ENCODE peak calls at places on chromosomes 3 and 15, in seven cellular contexts. G is NCI-H146; T is RWPE1; D is endothelial cell; Z is ovary; J is activated CD8-positive, alpha-beta memory T cell treated with anti-CD3 and anti-CD28 coated beads, Interleukin-2, amount 10 ng/mL, durations not matched to agents 7 days and 5 days; S is G401. M is an unnamed sample.

GRCh38 chr3:138114431-138114918 is 933 bp downstream of the DZIP1L start:
- DNase-seq in D (peak), T (no peak), G (peak), J (no peak), S (peak), Z (peak), M (no peak)

GRCh38 chr3:194574639-194575483 is 58.4 kb downstream of the TMEM44 start:
- DNase-seq in Z (no peak), G (no peak), J (no peak), D (no peak), T (peak), S (no peak), M (no peak)

GRCh38 chr3:51706788-51707731 is at the start of gene GRM2:
- DNase-seq in T (peak), Z (peak), G (peak), D (peak), J (no peak), S (peak), M (peak)

GRCh38 chr3:124429129-124429815 is 301.0 kb upstream of the UMPS start:
- DNase-seq in T (peak), Z (no peak), S (peak), G (peak), D (no peak), J (no peak), M (no peak)

GRCh38 chr3:61736506-61736905 is 175.1 kb downstream of the PTPRG start:
- DNase-seq in G (no peak), S (no peak), T (peak), J (no peak), Z (no peak), D (no peak), M (no peak)

GRCh38 chr15:89664441-89664840 is 9.2 kb upstream of the KIF7 start:
- DNase-seq in S (no peak), D (no peak), G (peak), Z (no peak), J (no peak), T (no peak), M (no peak)

GRCh38 chr15:39127151-39127815 is 453.6 kb upstream of the THBS1 start:
- DNase-seq in T (peak), S (no peak), G (no peak), Z (no peak), J (no peak), D (no peak), M (no peak)

GRCh38 chr3:160200328-160200727 is 24.9 kb upstream of the C3orf80 start:
- DNase-seq in T (no peak), S (no peak), J (no peak), D (no peak), Z (no peak), G (peak), M (no peak)

GRCh38 chr3:185764168-185764988 is 60.5 kb downstream of the IGF2BP2 start:
- DNase-seq in G (no peak), Z (no peak), S (no peak), J (no peak), T (no peak), D (no peak), M (no peak)

GRCh38 chr3:12948891-12949711 is 107.7 kb upstream of the RPL32 start:
- DNase-seq in T (no peak), Z (no peak), D (no peak), S (no peak), G (no peak), J (peak), M (no peak)

GRCh38 chr15:101049856-101050646 is 130.9 kb downstream of the LRRK1 start:
- DNase-seq in G (no peak), S (no peak), T (no peak), D (no peak), J (peak), Z (peak), M (no peak)

GRCh38 chr15:101083336-101084045 is 164.3 kb downstream of the LRRK1 start:
- DNase-seq in J (no peak), Z (no peak), S (no peak), T (no peak), G (no peak), D (no peak), M (no peak)

GRCh38 chr3:99638244-99638948 is at the start of gene COL8A1:
- DNase-seq in T (peak), S (no peak), J (no peak), Z (peak), D (peak), G (no peak), M (no peak)

GRCh38 chr3:10758304-10759037 is 57.6 kb upstream of the SLC6A11 start:
- DNase-seq in S (peak), G (peak), T (peak), D (peak), J (peak), Z (peak), M (peak)

GRCh38 chr3:117407317-117407716 is 697.7 kb downstream of the TUSC7 start:
- DNase-seq in G (peak), D (peak), J (no peak), Z (no peak), S (no peak), T (peak), M (no peak)

GRCh38 chr3:172134352-172134751 is 95.0 kb downstream of the FNDC3B start:
- DNase-seq in D (no peak), J (no peak), G (no peak), Z (no peak), S (no peak), T (no peak), M (no peak)

GRCh38 chr3:38137615-38138346 is 680 bp upstream of the MYD88 start:
- DNase-seq in S (peak), T (no peak), Z (no peak), D (peak), G (peak), J (peak), M (no peak)

GRCh38 chr3:43181202-43181910 is 75.5 kb upstream of the POMGNT2 start:
- DNase-seq in S (no peak), T (peak), Z (no peak), J (peak), D (no peak), G (no peak), M (peak)

GRCh38 chr15:82995938-82996337 is 9.9 kb downstream of the RAMAC start:
- DNase-seq in T (no peak), G (no peak), Z (no peak), S (no peak), J (no peak), D (no peak), M (no peak)

GRCh38 chr15:57694264-57694663 is 12.2 kb upstream of the POLR2M start:
- DNase-seq in J (no peak), S (no peak), Z (no peak), T (no peak), G (no peak), D (no peak), M (no peak)

GRCh38 chr15:74010929-74011540 is 16.5 kb downstream of the PML start:
- DNase-seq in S (no peak), Z (no peak), D (no peak), T (no peak), J (no peak), G (no peak), M (no peak)

GRCh38 chr15:92801412-92801773 is 98.7 kb upstream of the CHD2 start:
- DNase-seq in D (no peak), J (no peak), S (no peak), Z (no peak), T (no peak), G (no peak), M (no peak)

GRCh38 chr3:110062711-110063110 is 725.4 kb upstream of the DPPA4 start:
- DNase-seq in D (no peak), G (no peak), S (no peak), T (no peak), J (no peak), Z (no peak), M (no peak)

GRCh38 chr3:27533718-27534578 is 49.8 kb upstream of the SLC4A7 start:
- DNase-seq in S (peak), Z (no peak), J (peak), T (peak), G (peak), D (peak), M (peak)

GRCh38 chr3:20043398-20043797 is 3.2 kb downstream of the KAT2B start:
- DNase-seq in J (peak), D (no peak), S (no peak), G (no peak), Z (peak), T (no peak), M (peak)

GRCh38 chr3:115624898-115625297 is 1.6 kb downstream of the GAP43 start:
- DNase-seq in G (no peak), S (peak), Z (no peak), J (no peak), D (no peak), T (no peak), M (no peak)